ENCODE peak calls at places on chromosome 1, in seven cellular contexts. P is thyroid gland, G is SJSA1, E is iPS DF 6.9, H is PC-3, O is RWPE2, X is endothelial cell of umbilical vein. R is an unnamed sample.

GRCh38 chr1:15103211-15103610 is 50.3 kb upstream of the TMEM51 start:
- DNase-seq in E (no peak), X (no peak), G (no peak), P (no peak), O (no peak), H (no peak), R (peak)

GRCh38 chr1:156623946-156624813 is 5.0 kb downstream of the HAPLN2 start:
- DNase-seq in G (peak), E (no peak), X (peak), O (no peak), H (peak), P (peak), R (peak)

GRCh38 chr1:13584876-13585598 is 1.4 kb downstream of the PDPN start:
- DNase-seq in G (no peak), P (no peak), E (no peak), H (no peak), O (no peak), X (no peak), R (no peak)

GRCh38 chr1:78165816-78166215 is 120.0 kb downstream of the GIPC2 start:
- DNase-seq in X (no peak), P (no peak), E (no peak), H (peak), G (no peak), O (no peak), R (no peak)

GRCh38 chr1:3453891-3454810 is at the start of gene ARHGEF16:
- DNase-seq in O (no peak), E (no peak), H (peak), P (peak), X (peak), G (peak), R (peak)

GRCh38 chr1:247357062-247357780 is 25.6 kb upstream of the ZNF496 start:
- DNase-seq in E (no peak), G (peak), O (no peak), X (no peak), P (peak), H (no peak), R (no peak)

GRCh38 chr1:86537928-86538695 is 8.8 kb upstream of the CLCA4 start:
- DNase-seq in X (no peak), G (no peak), E (no peak), O (no peak), P (no peak), H (peak), R (no peak)

GRCh38 chr1:86914998-86915736 is 732 bp downstream of the HS2ST1 start:
- DNase-seq in O (no peak), X (peak), P (peak), E (no peak), G (peak), H (peak), R (peak)

GRCh38 chr1:229454056-229454455 is 20.2 kb upstream of the ACTA1 start:
- DNase-seq in H (no peak), X (no peak), G (no peak), E (no peak), O (no peak), P (no peak), R (no peak)

GRCh38 chr1:155077758-155078495 is 710 bp upstream of the EFNA3 start:
- DNase-seq in E (no peak), X (no peak), O (no peak), H (no peak), P (no peak), G (no peak), R (no peak)

GRCh38 chr1:162823231-162823630 is 32.7 kb downstream of the HSD17B7 start:
- DNase-seq in O (no peak), G (no peak), P (no peak), E (no peak), X (peak), H (peak), R (no peak)

DNA sequence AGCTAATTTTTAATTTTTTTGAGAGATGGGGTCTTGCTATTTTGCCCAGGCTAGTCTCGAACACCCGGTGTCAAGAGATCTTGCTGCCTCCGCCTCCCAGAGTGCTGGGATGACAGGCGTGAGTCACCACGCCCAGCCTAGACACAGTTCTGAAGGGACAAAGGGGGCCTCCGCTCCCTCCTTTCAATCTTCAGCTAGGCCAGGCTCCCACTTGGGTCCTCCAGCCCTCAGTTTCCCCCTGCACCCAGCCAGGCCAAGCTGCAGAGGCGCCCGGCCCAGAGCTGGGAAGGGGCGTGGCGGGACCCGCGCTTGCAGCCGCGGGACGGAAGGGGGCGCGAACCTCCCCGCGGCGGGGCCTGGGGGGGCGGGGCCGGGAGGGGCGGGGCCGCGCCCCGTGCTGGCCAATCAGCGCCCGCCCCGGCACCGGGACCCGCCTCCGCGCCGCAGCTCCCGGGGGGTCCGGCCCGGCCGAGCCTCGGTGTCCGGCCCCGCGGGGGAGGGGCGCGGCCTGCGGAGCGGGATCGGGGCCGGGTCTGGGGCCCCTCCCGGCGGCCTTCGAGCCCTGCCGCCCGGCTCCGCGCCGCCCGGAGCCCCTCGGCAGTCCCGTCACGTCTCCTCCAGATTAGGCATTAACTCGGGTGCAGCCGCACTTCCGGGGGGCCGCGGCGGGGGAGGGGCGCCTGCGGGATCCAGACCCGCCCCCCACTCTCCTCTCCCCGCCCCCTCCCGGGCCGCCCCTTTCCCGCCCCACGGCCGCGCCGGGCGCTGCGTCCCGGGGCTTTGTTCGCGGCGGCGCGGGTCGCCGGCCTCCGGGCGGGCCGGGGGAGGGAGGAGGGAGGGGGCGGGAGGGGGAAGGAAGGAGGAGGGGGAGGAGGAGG is 559 bp upstream of the AGRN start:
- DNase-seq in X (peak), G (peak), O (no peak), P (peak), E (no peak), H (peak), R (peak)
- H3K27ac ChIP-seq in X (no peak), G (peak), O (peak), P (peak), E (no peak), H (no peak), R (peak)

GRCh38 chr1:31675761-31676160 is 28.1 kb downstream of the COL16A1 start:
- DNase-seq in H (no peak), G (no peak), O (no peak), E (no peak), X (no peak), P (no peak), R (no peak)
- H3K27ac ChIP-seq in H (no peak), G (no peak), O (no peak), E (no peak), X (no peak), P (no peak), R (no peak)

GRCh38 chr1:93028542-93028941 is 50.5 kb upstream of the MTF2 start:
- DNase-seq in X (no peak), P (no peak), E (no peak), H (no peak), O (no peak), G (no peak), R (no peak)

GRCh38 chr1:93022580-93022979 is 56.5 kb upstream of the MTF2 start:
- DNase-seq in G (no peak), P (no peak), O (no peak), E (no peak), X (no peak), H (peak), R (no peak)

GRCh38 chr1:93021539-93022134 is 57.4 kb upstream of the MTF2 start:
- DNase-seq in O (no peak), P (no peak), E (no peak), H (peak), X (peak), G (peak), R (no peak)

GRCh38 chr1:93029317-93029716 is 49.8 kb upstream of the MTF2 start:
- DNase-seq in E (no peak), G (no peak), O (no peak), H (no peak), X (no peak), P (no peak), R (no peak)

DNA sequence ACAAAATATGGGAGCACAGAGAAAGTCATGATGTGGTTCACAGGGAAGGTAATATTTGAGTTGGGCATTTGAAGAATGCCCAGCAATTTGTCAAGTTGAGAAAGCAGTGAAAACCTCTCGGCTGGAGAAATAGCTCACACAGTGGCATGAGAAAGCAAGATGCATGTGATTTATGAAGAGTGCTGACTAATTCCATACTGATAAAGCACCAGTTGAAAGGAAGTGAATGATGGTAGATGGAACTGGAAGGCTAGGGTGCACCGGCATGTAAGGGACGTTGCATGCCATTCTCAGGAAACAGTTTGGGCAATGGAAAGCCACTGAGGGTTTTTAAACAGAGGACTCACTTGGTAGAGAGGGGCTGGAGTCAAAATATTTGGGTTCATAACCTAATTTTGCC is 53.5 kb upstream of the MTF2 start:
- DNase-seq in P (no peak), G (no peak), O (no peak), E (no peak), H (no peak), X (no peak), R (no peak)
- H3K27ac ChIP-seq in P (no peak), G (no peak), O (no peak), E (no peak), H (no peak), X (no peak), R (no peak)

GRCh38 chr1:201509601-201510374 is 2.9 kb upstream of the CSRP1 start:
- DNase-seq in O (no peak), P (no peak), H (no peak), G (no peak), X (no peak), E (no peak), R (no peak)
- H3K27ac ChIP-seq in O (no peak), P (no peak), H (no peak), G (no peak), X (no peak), E (no peak), R (no peak)

GRCh38 chr1:27253611-27254010 is 19.2 kb downstream of the WDTC1 start:
- DNase-seq in X (no peak), P (no peak), E (no peak), G (no peak), O (no peak), H (no peak), R (no peak)
- H3K27ac ChIP-seq in X (no peak), P (no peak), E (no peak), G (no peak), O (no peak), H (no peak), R (no peak)

GRCh38 chr1:9099555-9099954 is 29.3 kb downstream of the GPR157 start:
- DNase-seq in P (no peak), H (no peak), O (no peak), G (no peak), X (no peak), E (no peak), R (no peak)

GRCh38 chr1:9097947-9098705 is 28.7 kb upstream of the SLC2A5 start:
- DNase-seq in E (no peak), X (no peak), O (no peak), H (no peak), G (no peak), P (no peak), R (no peak)

GRCh38 chr1:9095818-9096217 is 26.4 kb upstream of the SLC2A5 start:
- DNase-seq in G (no peak), E (no peak), O (no peak), P (no peak), X (no peak), H (no peak), R (no peak)

GRCh38 chr1:9101510-9102146 is 27.3 kb downstream of the GPR157 start:
- DNase-seq in G (peak), P (no peak), E (peak), H (peak), O (no peak), X (peak), R (no peak)

DNA sequence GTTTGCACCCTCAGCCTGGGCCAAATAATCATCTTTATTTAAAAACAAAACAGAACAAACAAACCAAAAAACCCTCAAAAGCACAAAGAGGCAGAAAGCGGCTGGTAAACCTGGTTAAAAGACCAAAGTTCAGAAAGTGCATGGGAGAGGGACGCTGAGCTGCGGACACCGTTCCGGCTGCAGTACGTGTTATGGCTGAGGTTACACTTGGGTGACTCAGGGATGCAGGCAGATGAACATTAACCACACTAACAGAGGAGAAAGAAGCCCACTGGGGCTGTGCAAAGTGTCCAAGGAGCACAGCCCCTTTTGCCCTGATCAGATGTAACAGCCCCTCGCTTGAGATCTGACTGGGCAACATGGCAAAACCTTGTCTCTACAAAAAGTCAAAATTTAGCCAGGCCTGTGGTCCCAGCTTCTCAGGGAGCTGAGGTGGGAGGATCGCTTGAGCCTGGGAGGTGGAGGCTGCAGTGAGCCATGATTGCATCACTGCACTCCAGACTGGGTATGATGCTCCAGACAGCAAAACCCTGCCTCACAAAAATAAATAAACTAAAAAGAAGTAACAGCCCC is 28.3 kb downstream of the GPR157 start:
- DNase-seq in E (no peak), P (no peak), O (no peak), H (no peak), X (no peak), G (peak), R (no peak)
- H3K27ac ChIP-seq in E (no peak), P (no peak), O (no peak), H (no peak), X (no peak), G (no peak), R (no peak)